ENCODE peak calls at places on chromosomes 3 and 15, in seven cellular contexts. F is HepG2, U is GM23338, O is Panc1, A is HCT116, X is upper lobe of left lung, G is GM12878. E is an unnamed sample.
A peak's percentile ranks its signal among the peaks of the same experiment; 100 is the strongest.

GRCh38 chr15:42152196-42152920 is 4.1 kb downstream of the PLA2G4F start:
- ATAC-seq in X (peak; percentile 27), O (no peak), F (no peak), A (no peak), U (no peak), G (no peak), E (no peak)

GRCh38 chr3:69199942-69200341 is 77.5 kb upstream of the LMOD3 start:
- ATAC-seq in G (no peak), X (no peak), F (peak; percentile 24), A (no peak), U (no peak), O (no peak), E (no peak)

GRCh38 chr3:127817331-127817821 is 4.9 kb downstream of the MGLL start:
- ATAC-seq in O (peak; percentile 31), U (no peak), X (peak; percentile 75), A (peak; percentile 71), F (no peak), G (no peak), E (peak; percentile 73)

GRCh38 chr15:90442423-90442822 is 54.4 kb downstream of the IQGAP1 start:
- ATAC-seq in X (no peak), A (no peak), G (no peak), F (no peak), O (peak; percentile 53), U (no peak), E (no peak)

GRCh38 chr3:110400315-110400714 is 671.3 kb upstream of the NECTIN3 start:
- ATAC-seq in A (no peak), U (no peak), X (no peak), O (no peak), F (no peak), G (no peak), E (no peak)

GRCh38 chr15:66401130-66402021 is 14.7 kb downstream of the MAP2K1 start:
- ATAC-seq in G (peak; percentile 72), F (no peak), U (peak; percentile 43), A (no peak), O (peak; percentile 45), X (no peak), E (no peak)

GRCh38 chr15:75718326-75718725 is 5.7 kb upstream of the CSPG4 start:
- ATAC-seq in F (no peak), G (no peak), A (no peak), X (no peak), O (no peak), U (no peak), E (peak; percentile 54)

GRCh38 chr3:60992395-60992794 is 258.9 kb downstream of the FHIT start:
- ATAC-seq in X (peak; percentile 78), G (no peak), O (no peak), U (no peak), A (no peak), F (no peak), E (no peak)

GRCh38 chr3:71890356-71890931 is 105.5 kb upstream of the PROK2 start:
- ATAC-seq in G (no peak), O (no peak), U (no peak), A (no peak), F (no peak), X (no peak), E (peak; percentile 86)

GRCh38 chr3:21839592-21839991 is 88.6 kb upstream of the ZNF385D start:
- ATAC-seq in A (no peak), G (peak; percentile 61), F (no peak), O (no peak), U (peak; percentile 23), X (peak; percentile 71), E (peak; percentile 77)

GRCh38 chr3:39637807-39638206 is 170.3 kb downstream of the MOBP start:
- ATAC-seq in A (peak; percentile 59), O (no peak), F (no peak), G (peak; percentile 21), X (no peak), U (peak; percentile 29), E (no peak)

DNA sequence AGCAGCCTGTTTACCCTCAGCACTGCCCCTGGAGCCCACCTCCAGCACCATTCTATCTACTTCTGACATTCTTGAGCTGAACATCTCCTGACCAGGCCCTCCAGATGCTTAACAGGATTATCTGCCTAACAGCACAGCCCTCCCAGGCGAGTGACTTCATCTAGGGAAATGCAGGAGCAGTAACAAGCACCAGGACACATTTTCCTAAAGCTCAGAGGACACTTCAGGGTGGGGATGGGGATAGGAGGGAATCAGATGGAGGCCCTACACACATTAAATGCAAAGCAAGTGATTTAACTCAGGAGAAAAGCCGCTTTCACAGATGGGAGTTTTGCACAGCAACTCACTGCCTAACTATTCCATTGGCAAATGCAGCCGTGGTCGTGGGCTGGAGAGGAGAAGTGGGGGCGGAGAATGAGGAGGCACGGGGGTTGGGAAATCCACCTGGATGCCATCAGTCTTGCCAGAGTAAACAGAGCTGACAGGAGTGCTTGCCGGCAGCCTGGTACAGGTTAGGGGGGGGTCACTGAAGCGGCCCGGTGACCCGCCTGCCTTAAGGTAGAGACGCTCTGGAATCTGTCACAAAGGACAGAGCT is 21.3 kb upstream of the BNC1 start:
- ATAC-seq in O (no peak), G (no peak), U (peak; percentile 80), F (peak; percentile 69), A (no peak), X (peak; percentile 34), E (no peak)
- TF ChIP-seq POLR2AphosphoS5 in O (no peak), G (no peak), U (no peak), F (no peak), A (no peak), X (no peak), E (no peak)

DNA sequence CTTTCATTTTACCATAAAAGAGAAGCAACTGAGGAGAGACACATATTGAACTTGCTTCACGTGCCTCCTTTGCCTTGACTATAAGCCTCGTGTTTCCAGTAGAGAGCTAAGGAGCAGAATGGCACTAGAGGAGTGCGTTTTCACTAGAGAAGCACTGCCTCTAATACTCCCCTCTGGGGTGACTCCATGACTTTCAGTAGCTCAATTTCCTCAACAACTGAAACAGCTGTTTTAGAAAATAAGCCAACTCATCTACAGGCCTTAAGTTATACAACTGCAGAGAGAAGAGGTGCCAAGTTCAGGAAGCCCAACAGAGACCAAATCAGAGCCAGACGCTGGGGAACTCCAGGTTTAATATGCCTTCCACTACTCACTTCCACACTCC is 1.9 kb downstream of the UBP1 start:
- ATAC-seq in U (no peak), X (no peak), F (no peak), O (no peak), G (no peak), A (no peak), E (no peak)
- H3K4me1 ChIP-seq in U (peaks cover 29% of the 10 kb centered on the region), X (peaks cover 49% of the 10 kb centered on the region), F (peaks cover 63% of the 10 kb centered on the region), O (peaks cover 11% of the 10 kb centered on the region), G (no peaks in the 10 kb centered on the region), A (peaks cover 21% of the 10 kb centered on the region), E (peaks cover 61% of the 10 kb centered on the region)

DNA sequence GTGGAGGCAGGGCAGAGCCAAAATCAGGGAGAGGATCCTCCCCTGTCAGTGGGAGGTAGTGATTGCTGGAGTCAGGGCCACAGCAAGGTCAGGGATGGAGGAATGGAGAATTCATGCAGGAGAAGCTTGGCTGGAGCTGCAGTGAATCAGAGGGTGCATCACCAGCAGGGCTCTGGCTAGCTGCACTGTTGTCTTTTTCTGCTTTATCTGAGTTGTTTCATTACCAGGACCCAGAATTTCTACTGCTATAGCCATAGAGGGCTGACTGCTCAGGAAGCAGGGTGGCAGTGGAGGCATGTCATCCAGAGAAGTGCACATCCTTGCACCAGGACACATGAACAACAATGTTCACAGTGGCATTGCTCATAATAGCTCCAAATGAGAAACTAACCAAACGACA is 113.5 kb upstream of the GALNT15 start:
- ATAC-seq in O (peak; percentile 55), A (peak; percentile 22), X (peak; percentile 76), F (peak; percentile 42), U (no peak), G (no peak), E (peak; percentile 53)
- H3K27ac ChIP-seq in O (peak overlapping the region; percentile 80), A (peak overlapping the region; percentile 48), X (peak overlapping the region; percentile 51), F (peak overlapping the region; percentile 65), U (no peak overlapping the region), G (no peak overlapping the region), E (peak overlapping the region; percentile 80)

GRCh38 chr3:41241800-41242571 is 42.7 kb downstream of the CTNNB1 start:
- ATAC-seq in A (no peak), O (no peak), G (peak; percentile 14), F (no peak), X (no peak), U (no peak), E (no peak)
- TF ChIP-seq POLR2AphosphoS5 in A (no peak), O (no peak), G (no peak), F (peak; percentile 21), X (no peak), U (no peak), E (no peak)

GRCh38 chr3:185732782-185733181 is 92.1 kb downstream of the IGF2BP2 start:
- ATAC-seq in G (no peak), F (peak; percentile 31), U (no peak), O (no peak), X (no peak), A (no peak), E (no peak)
- H3K4me1 ChIP-seq in G (peaks cover 5% of the 10 kb centered on the region), F (peaks cover 61% of the 10 kb centered on the region), U (peaks cover 49% of the 10 kb centered on the region), O (peaks cover 75% of the 10 kb centered on the region), X (peaks cover 18% of the 10 kb centered on the region), A (peaks cover 17% of the 10 kb centered on the region), E (no peaks in the 10 kb centered on the region)

GRCh38 chr3:17738219-17738618 is 4.2 kb downstream of the TBC1D5 start:
- ATAC-seq in A (no peak), F (no peak), U (no peak), O (no peak), G (no peak), X (no peak), E (no peak)

GRCh38 chr3:17737591-17737990 is 4.8 kb downstream of the TBC1D5 start:
- ATAC-seq in O (no peak), A (no peak), X (no peak), G (no peak), F (no peak), U (no peak), E (no peak)

GRCh38 chr3:17741621-17742091 is 775 bp downstream of the TBC1D5 start:
- ATAC-seq in G (no peak), O (no peak), X (no peak), U (no peak), F (no peak), A (no peak), E (no peak)

GRCh38 chr3:17740703-17741102 is 1.7 kb downstream of the TBC1D5 start:
- ATAC-seq in O (peak; percentile 7), G (peak; percentile 5), F (peak; percentile 43), X (no peak), U (no peak), A (no peak), E (no peak)

DNA sequence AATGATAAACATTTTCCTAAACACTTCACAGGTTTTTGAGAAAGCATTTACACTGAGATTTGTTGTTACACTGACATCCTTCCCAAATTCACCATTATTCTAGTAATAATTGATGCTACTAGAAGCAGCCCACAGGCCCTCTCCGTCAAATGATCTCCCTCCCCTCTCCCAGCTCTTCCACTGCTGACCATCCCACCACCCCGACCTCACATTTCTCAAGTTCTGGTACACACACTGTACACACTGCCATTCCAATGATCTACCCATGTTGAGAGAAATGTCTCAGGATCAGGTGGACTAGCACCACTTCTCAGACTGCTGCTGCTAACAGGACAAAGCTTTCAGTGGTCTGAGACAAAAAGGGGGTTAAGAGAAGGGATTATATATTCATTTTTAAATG is 3.5 kb downstream of the TBC1D5 start:
- ATAC-seq in X (no peak), A (no peak), G (no peak), U (no peak), F (no peak), O (no peak), E (no peak)
- H3K27ac ChIP-seq in X (no peak overlapping the region), A (no peak overlapping the region), G (peak overlapping the region; percentile 94), U (peak overlapping the region; percentile 46), F (no peak overlapping the region), O (peak overlapping the region; percentile 96), E (no peak overlapping the region)

E was measured in gastroesophageal sphincter.